ENCODE peak calls at places on chromosomes 3 and 15, in ten cellular contexts. U, C, Z, O, P, N, M, S, B and G are unnamed samples.
A peak's percentile ranks its signal among the peaks of the same experiment; 100 is the strongest.

GRCh38 chr3:81643721-81644120 is 117.7 kb downstream of the GBE1 start:
- DNase-seq in S (no peak), C (no peak), P (no peak), B (no peak), O (no peak), Z (no peak), N (no peak), U (no peak), M (no peak), G (peak; percentile 32)

GRCh38 chr3:160225181-160226025 is at the start of gene C3orf80:
- DNase-seq in U (peak; percentile 44), N (peak; percentile 74), C (peak; percentile 93), P (peak; percentile 78), B (peak; percentile 87), M (peak; percentile 62), S (peak; percentile 83), Z (peak; percentile 91), O (no peak), G (peak; percentile 52)

GRCh38 chr3:48465531-48466378 is 19.2 kb downstream of the ATRIP start:
- DNase-seq in N (peak; percentile 95), Z (peak; percentile 99), M (peak; percentile 93), C (peak; percentile 96), O (peak; percentile 80), B (peak; percentile 100), S (peak; percentile 98), P (peak; percentile 100), U (peak; percentile 85), G (peak; percentile 100)

GRCh38 chr3:69408542-69408941 is 22.7 kb upstream of the FRMD4B start:
- DNase-seq in B (no peak), M (no peak), P (no peak), S (no peak), O (no peak), Z (no peak), C (no peak), U (no peak), N (no peak), G (no peak)

GRCh38 chr3:12143949-12144504 is 14.7 kb downstream of the TIMP4 start:
- DNase-seq in C (no peak), O (no peak), N (peak; percentile 69), B (peak; percentile 87), M (no peak), U (no peak), S (peak; percentile 84), P (no peak), Z (no peak), G (peak; percentile 95)

GRCh38 chr3:175743733-175744400 is 884.7 kb downstream of the NAALADL2 start:
- DNase-seq in M (no peak), Z (no peak), P (no peak), U (no peak), S (no peak), N (no peak), B (no peak), C (no peak), O (peak; percentile 58), G (peak; percentile 88)

GRCh38 chr3:135238201-135238600 is 443.1 kb downstream of the EPHB1 start:
- DNase-seq in S (no peak), C (peak; percentile 44), Z (peak; percentile 45), N (no peak), U (no peak), O (no peak), B (no peak), P (no peak), M (no peak), G (no peak)

GRCh38 chr3:64642327-64643151 is 45.3 kb downstream of the ADAMTS9 start:
- DNase-seq in U (no peak), C (peak; percentile 53), B (no peak), P (peak; percentile 40), Z (peak; percentile 68), N (no peak), O (no peak), M (peak; percentile 56), S (no peak), G (no peak)

GRCh38 chr3:66755924-66756323 is 242.2 kb upstream of the KBTBD8 start:
- DNase-seq in N (no peak), C (no peak), U (no peak), Z (no peak), O (no peak), M (no peak), S (no peak), P (no peak), B (no peak), G (no peak)

GRCh38 chr15:75785771-75786563 is 57.3 kb upstream of the UBE2Q2 start:
- DNase-seq in Z (peak; percentile 82), B (peak; percentile 68), S (no peak), P (peak; percentile 82), C (peak; percentile 67), O (no peak), U (peak; percentile 53), M (no peak), N (no peak), G (peak; percentile 1)

GRCh38 chr15:63378946-63379345 is 2.7 kb downstream of the CA12 start:
- DNase-seq in N (no peak), S (no peak), C (no peak), O (no peak), U (no peak), Z (no peak), M (no peak), P (no peak), B (peak; percentile 27), G (no peak)

GRCh38 chr3:21297304-21297703 is 453.7 kb downstream of the ZNF385D start:
- DNase-seq in Z (no peak), P (no peak), C (no peak), U (no peak), S (no peak), B (no peak), O (no peak), N (no peak), M (no peak), G (no peak)

GRCh38 chr3:129722527-129722926 is 116.1 kb upstream of the PLXND1 start:
- DNase-seq in U (no peak), Z (no peak), O (no peak), B (no peak), P (no peak), C (no peak), S (no peak), M (no peak), N (no peak), G (no peak)

GRCh38 chr15:69126054-69126469 is 34.4 kb upstream of the GLCE start:
- DNase-seq in U (no peak), B (no peak), S (no peak), M (no peak), C (no peak), P (no peak), Z (no peak), O (no peak), N (no peak), G (peak; percentile 95)

GRCh38 chr3:53921296-53921695 is 29.6 kb upstream of the SELENOK start:
- DNase-seq in O (no peak), U (no peak), P (no peak), N (no peak), Z (no peak), C (no peak), M (no peak), S (no peak), B (no peak), G (peak; percentile 7)

GRCh38 chr3:188421151-188421821 is 267.3 kb downstream of the LPP start:
- DNase-seq in C (no peak), U (no peak), Z (no peak), M (no peak), O (no peak), P (no peak), N (no peak), S (no peak), B (no peak), G (peak; percentile 89)

GRCh38 chr15:52031542-52031941 is 12.5 kb downstream of the MAPK6 start:
- DNase-seq in P (no peak), B (no peak), M (no peak), C (no peak), S (no peak), N (no peak), O (no peak), U (no peak), Z (no peak), G (no peak)

DNA sequence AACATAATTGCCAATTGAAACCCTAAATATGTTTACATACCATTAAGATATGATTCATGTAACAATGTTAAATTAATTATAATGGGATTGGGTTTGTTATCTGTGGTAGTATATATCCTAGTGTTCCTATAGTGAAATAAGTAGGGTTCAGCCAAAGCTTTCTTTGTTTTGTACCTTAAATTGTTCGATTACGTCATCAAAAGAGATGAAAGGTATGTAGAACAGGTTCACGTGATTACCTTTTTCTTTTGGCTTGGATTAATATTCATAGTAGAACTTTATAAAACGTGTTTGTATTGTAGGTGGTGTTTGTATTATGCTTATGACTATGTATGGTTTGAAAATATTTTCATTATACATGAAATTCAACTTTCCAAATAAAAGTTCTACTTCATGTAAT is 212.4 kb downstream of the CHL1 start:
- DNase-seq in B (no peak), S (no peak), N (no peak), Z (no peak), P (no peak), C (no peak), O (no peak), U (no peak), M (no peak), G (no peak)
- H3K9me3 ChIP-seq in B (no peaks in the 10 kb centered on the region), S (no peaks in the 10 kb centered on the region), N (no peaks in the 10 kb centered on the region), Z (peaks cover 82% of the 10 kb centered on the region), P (no peaks in the 10 kb centered on the region), C (no peaks in the 10 kb centered on the region), O (no peaks in the 10 kb centered on the region), U (no peaks in the 10 kb centered on the region), M (no peaks in the 10 kb centered on the region), G (no peaks in the 10 kb centered on the region)

GRCh38 chr15:25242957-25243799 is 195.6 kb downstream of the UBE3A start:
- DNase-seq in N (peak; percentile 33), B (peak; percentile 53), C (no peak), U (peak; percentile 26), O (no peak), M (peak; percentile 34), Z (no peak), S (peak; percentile 43), P (peak; percentile 12), G (no peak)
- H3K9me3 ChIP-seq in N (peaks cover 15% of the 10 kb centered on the region), B (no peaks in the 10 kb centered on the region), C (peaks cover 62% of the 10 kb centered on the region), U (no peaks in the 10 kb centered on the region), O (no peaks in the 10 kb centered on the region), M (peaks cover 30% of the 10 kb centered on the region), Z (no peaks in the 10 kb centered on the region), S (peaks cover 4% of the 10 kb centered on the region), P (peaks cover 49% of the 10 kb centered on the region), G (no peaks in the 10 kb centered on the region)

GRCh38 chr15:100229181-100230163 is 112.3 kb downstream of the ADAMTS17 start:
- DNase-seq in C (no peak), M (no peak), Z (no peak), P (no peak), O (no peak), B (no peak), N (no peak), S (no peak), U (no peak), G (no peak)
- H3K9me3 ChIP-seq in C (no peaks in the 10 kb centered on the region), M (no peaks in the 10 kb centered on the region), Z (no peaks in the 10 kb centered on the region), P (no peaks in the 10 kb centered on the region), O (no peaks in the 10 kb centered on the region), B (no peaks in the 10 kb centered on the region), N (no peaks in the 10 kb centered on the region), S (no peaks in the 10 kb centered on the region), U (no peaks in the 10 kb centered on the region), G (no peaks in the 10 kb centered on the region)

DNA sequence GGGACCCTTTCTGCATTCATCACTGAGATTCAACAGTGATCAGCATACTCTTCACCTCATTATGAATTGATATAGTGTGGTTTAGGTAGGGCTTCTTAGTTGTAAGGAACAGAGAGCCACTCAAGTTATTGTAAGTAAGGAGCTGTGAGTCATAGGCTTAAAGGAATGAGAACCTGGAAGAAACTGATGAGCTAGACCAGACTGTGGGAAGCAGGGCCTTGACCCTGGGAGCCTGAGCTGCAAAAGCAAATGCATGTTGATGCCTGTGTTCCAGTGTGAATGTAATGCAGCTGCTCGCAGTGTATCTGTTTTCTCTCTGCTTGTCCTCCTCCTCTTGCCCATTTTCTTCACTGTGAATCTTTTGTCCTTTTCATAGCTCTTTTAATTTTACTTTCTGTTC is 13.6 kb downstream of the ZKSCAN7 start:
- DNase-seq in C (no peak), M (no peak), N (no peak), P (no peak), U (no peak), Z (no peak), S (no peak), B (no peak), O (no peak), G (peak; percentile 83)
- H3K9me3 ChIP-seq in C (peaks cover 26% of the 10 kb centered on the region), M (peaks cover 18% of the 10 kb centered on the region), N (peaks cover 42% of the 10 kb centered on the region), P (peaks cover 16% of the 10 kb centered on the region), U (peaks cover 28% of the 10 kb centered on the region), Z (peaks cover 39% of the 10 kb centered on the region), S (peaks cover 25% of the 10 kb centered on the region), B (peaks cover 10% of the 10 kb centered on the region), O (peaks cover 9% of the 10 kb centered on the region), G (no peaks in the 10 kb centered on the region)